ENCODE peak calls at places on chromosomes 1 and 21, in four cellular contexts. G, T, V and R are unnamed samples.

GRCh38 chr1:183962903-183963302 is 74.6 kb downstream of the COLGALT2 start:
- DNase-seq in G (no peak), T (no peak), V (no peak), R (no peak)

GRCh38 chr1:227218870-227219578 is 99.3 kb downstream of the CDC42BPA start:
- DNase-seq in G (no peak), T (no peak), V (no peak), R (no peak)

GRCh38 chr1:2348346-2349275 is 42.7 kb downstream of the MORN1 start:
- DNase-seq in G (no peak), T (no peak), V (no peak), R (no peak)

GRCh38 chr1:5140136-5140535 is 485.7 kb downstream of the AJAP1 start:
- DNase-seq in G (no peak), T (no peak), V (no peak), R (no peak)

GRCh38 chr21:45818904-45819285 is 162.7 kb upstream of the COL6A1 start:
- DNase-seq in G (peak; percentile 45), T (no peak), V (peak; percentile 32), R (no peak)

GRCh38 chr1:103107696-103108524 is at the start of gene COL11A1:
- DNase-seq in G (no peak), T (no peak), V (no peak), R (no peak)

GRCh38 chr1:29688477-29689365 is 452.4 kb downstream of the PTPRU start:
- DNase-seq in G (no peak), T (no peak), V (no peak), R (no peak)

GRCh38 chr1:90711696-90712095 is 5.4 kb downstream of the BARHL2 start:
- DNase-seq in G (no peak), T (no peak), V (no peak), R (no peak)

GRCh38 chr1:87673748-87674147 is 345.1 kb downstream of the LMO4 start:
- DNase-seq in G (no peak), T (no peak), V (no peak), R (no peak)

GRCh38 chr1:110787328-110788071 is 85.4 kb upstream of the CD53 start:
- DNase-seq in G (no peak), T (no peak), V (no peak), R (no peak)

GRCh38 chr1:117842408-117843170 is 86.8 kb downstream of the GDAP2 start:
- DNase-seq in G (no peak), T (no peak), V (no peak), R (no peak)

GRCh38 chr1:43366179-43366578 is 1.6 kb downstream of the ELOVL1 start:
- DNase-seq in G (no peak), T (no peak), V (no peak), R (no peak)

GRCh38 chr21:38691626-38692025 is 114.1 kb upstream of the ETS2 start:
- DNase-seq in G (no peak), T (no peak), V (no peak), R (no peak)

GRCh38 chr1:39129514-39129913 is 75.0 kb upstream of the MACF1 start:
- DNase-seq in G (no peak), T (no peak), V (no peak), R (no peak)

GRCh38 chr1:233661376-233662159 is 47.7 kb downstream of the KCNK1 start:
- DNase-seq in G (no peak), T (no peak), V (no peak), R (no peak)

GRCh38 chr1:243230914-243231313 is 24.2 kb downstream of the CEP170 start:
- DNase-seq in G (no peak), T (no peak), V (no peak), R (no peak)

GRCh38 chr1:167345386-167345733 is 124.7 kb downstream of the POU2F1 start:
- DNase-seq in G (no peak), T (no peak), V (no peak), R (no peak)

GRCh38 chr21:36047139-36047538 is 13.2 kb downstream of the SETD4 start:
- DNase-seq in G (no peak), T (no peak), V (no peak), R (no peak)

GRCh38 chr21:41614456-41615010 is 106.6 kb upstream of the TMPRSS2 start:
- DNase-seq in G (no peak), T (no peak), V (no peak), R (no peak)

GRCh38 chr21:46639489-46640386 is 4.3 kb downstream of the PRMT2 start:
- DNase-seq in G (no peak), T (no peak), V (no peak), R (no peak)

GRCh38 chr1:17161137-17161700 is 42.0 kb upstream of the PADI2 start:
- DNase-seq in G (no peak), T (no peak), V (no peak), R (no peak)

GRCh38 chr1:201140235-201140940 is 13.4 kb upstream of the ASCL5 start:
- DNase-seq in G (no peak), T (no peak), V (no peak), R (no peak)

GRCh38 chr21:43613755-43614638 is 45.3 kb downstream of the HSF2BP start:
- DNase-seq in G (no peak), T (no peak), V (no peak), R (no peak)

GRCh38 chr1:210291088-210291487 is 37.6 kb upstream of the HHAT start:
- DNase-seq in G (no peak), T (no peak), V (no peak), R (no peak)

GRCh38 chr1:78419309-78419708 is 71.5 kb upstream of the PTGFR start:
- DNase-seq in G (peak; percentile 71), T (no peak), V (no peak), R (no peak)

GRCh38 chr21:44984792-44985440 is 45.1 kb downstream of the SLX9 start:
- DNase-seq in G (no peak), T (no peak), V (no peak), R (no peak)

GRCh38 chr1:202821467-202821866 is 10.7 kb downstream of the PCAT6 start:
- DNase-seq in G (no peak), T (no peak), V (no peak), R (no peak)

GRCh38 chr1:107405241-107405640 is 264.4 kb downstream of the NTNG1 start:
- DNase-seq in G (peak; percentile 28), T (no peak), V (no peak), R (no peak)

GRCh38 chr1:10874351-10874750 is 77.9 kb upstream of the CASZ1 start:
- DNase-seq in G (no peak), T (no peak), V (no peak), R (no peak)

GRCh38 chr1:212132040-212132439 is 96.5 kb downstream of the DTL start:
- DNase-seq in G (no peak), T (no peak), V (no peak), R (no peak)

GRCh38 chr1:207145401-207146058 is 41.5 kb downstream of the C4BPA start:
- DNase-seq in G (no peak), T (no peak), V (no peak), R (no peak)

GRCh38 chr1:22223176-22223575 is 80.3 kb upstream of the WNT4 start:
- DNase-seq in G (no peak), T (no peak), V (no peak), R (no peak)